ENCODE peak calls at places on chromosomes 2 and 18, in seven cellular contexts. Z, C, L, M, E, I and O are unnamed samples. For H3K27me3, the result is how much of the 10 kb centered on the place peaks cover.

GRCh38 chr2:218961651-218962570 is 2.4 kb downstream of the CDK5R2 start:
- DNase-seq in Z (no peak), C (no peak), L (peak), M (no peak), E (no peak), I (peak), O (no peak)

GRCh38 chr18:3150274-3150673 is 69.5 kb downstream of the MYOM1 start:
- DNase-seq in Z (no peak), C (no peak), L (no peak), M (no peak), E (no peak), I (no peak), O (no peak)

GRCh38 chr2:236121546-236121945 is 46.6 kb downstream of the GBX2 start:
- DNase-seq in Z (no peak), C (peak), L (no peak), M (no peak), E (no peak), I (no peak), O (no peak)

GRCh38 chr18:21117385-21118135 is 5.9 kb upstream of the ROCK1 start:
- DNase-seq in Z (no peak), C (peak), L (no peak), M (no peak), E (no peak), I (no peak), O (no peak)

GRCh38 chr2:111930875-111931274 is 32.5 kb downstream of the MERTK start:
- DNase-seq in Z (no peak), C (peak), L (no peak), M (no peak), E (no peak), I (no peak), O (no peak)

GRCh38 chr2:202588647-202589581 is 45.9 kb upstream of the FAM117B start:
- DNase-seq in Z (peak), C (peak), L (peak), M (peak), E (peak), I (peak), O (no peak)

GRCh38 chr2:160418398-160418765 is 75.2 kb downstream of the RBMS1 start:
- DNase-seq in Z (no peak), C (no peak), L (no peak), M (no peak), E (no peak), I (no peak), O (no peak)

GRCh38 chr2:181807526-181807925 is 84.0 kb upstream of the ITPRID2 start:
- DNase-seq in Z (no peak), C (no peak), L (peak), M (no peak), E (no peak), I (no peak), O (no peak)

GRCh38 chr2:198657520-198658121 is 800.1 kb downstream of the SATB2 start:
- DNase-seq in Z (no peak), C (peak), L (peak), M (no peak), E (no peak), I (peak), O (no peak)

GRCh38 chr2:80335411-80335810 is 30.9 kb upstream of the LRRTM1 start:
- DNase-seq in Z (no peak), C (no peak), L (no peak), M (no peak), E (no peak), I (no peak), O (no peak)

GRCh38 chr2:39379643-39380524 is 57.2 kb downstream of the MAP4K3 start:
- DNase-seq in Z (no peak), C (peak), L (no peak), M (no peak), E (no peak), I (no peak), O (peak)

GRCh38 chr2:98702127-98702802 is 28.7 kb downstream of the MGAT4A start:
- DNase-seq in Z (peak), C (no peak), L (no peak), M (peak), E (peak), I (no peak), O (no peak)

GRCh38 chr2:65429799-65430514 is 2.4 kb downstream of the SPRED2 start:
- DNase-seq in Z (peak), C (no peak), L (peak), M (no peak), E (no peak), I (peak), O (no peak)

GRCh38 chr18:37499008-37499407 is 66.6 kb downstream of the CELF4 start:
- DNase-seq in Z (no peak), C (no peak), L (peak), M (no peak), E (no peak), I (no peak), O (no peak)

GRCh38 chr18:51385270-51385669 is 187.8 kb upstream of the MEX3C start:
- DNase-seq in Z (no peak), C (no peak), L (peak), M (no peak), E (no peak), I (no peak), O (no peak)

GRCh38 chr2:219180961-219181360 is 2.9 kb downstream of the RETREG2 start:
- DNase-seq in Z (no peak), C (no peak), L (no peak), M (no peak), E (no peak), I (no peak), O (no peak)

GRCh38 chr18:13321923-13322322 is 103.4 kb downstream of the LDLRAD4 start:
- DNase-seq in Z (no peak), C (no peak), L (no peak), M (no peak), E (no peak), I (no peak), O (no peak)

GRCh38 chr2:134764164-134764563 is 45.4 kb upstream of the TMEM163 start:
- DNase-seq in Z (no peak), C (no peak), L (no peak), M (no peak), E (no peak), I (no peak), O (no peak)

GRCh38 chr2:29016500-29016899 is 35.4 kb downstream of the TOGARAM2 start:
- DNase-seq in Z (no peak), C (no peak), L (no peak), M (no peak), E (no peak), I (no peak), O (no peak)

GRCh38 chr2:102141915-102142828 is at the start of gene IL1R1:
- DNase-seq in Z (peak), C (peak), L (no peak), M (peak), E (peak), I (peak), O (no peak)

GRCh38 chr18:1648715-1649114 is 744.0 kb downstream of the ADCYAP1 start:
- DNase-seq in Z (no peak), C (no peak), L (no peak), M (no peak), E (no peak), I (no peak), O (no peak)

GRCh38 chr18:5892772-5893431 is 2.4 kb downstream of the TMEM200C start:
- DNase-seq in Z (no peak), C (peak), L (no peak), M (no peak), E (no peak), I (no peak), O (no peak)
- H3K27me3 ChIP-seq in Z (half or more), C (under half), L (half or more), M (under half), E (under half), I (under half), O (under half)

GRCh38 chr18:7663305-7664023 is 96.3 kb downstream of the PTPRM start:
- DNase-seq in Z (no peak), C (no peak), L (no peak), M (no peak), E (no peak), I (no peak), O (no peak)

GRCh38 chr18:7671105-7671504 is 104.0 kb downstream of the PTPRM start:
- DNase-seq in Z (no peak), C (no peak), L (no peak), M (no peak), E (no peak), I (no peak), O (no peak)

GRCh38 chr18:7666195-7666776 is 99.2 kb downstream of the PTPRM start:
- DNase-seq in Z (no peak), C (no peak), L (no peak), M (no peak), E (no peak), I (no peak), O (no peak)

GRCh38 chr18:7664024-7664312 is 96.9 kb downstream of the PTPRM start:
- DNase-seq in Z (no peak), C (no peak), L (no peak), M (no peak), E (no peak), I (no peak), O (no peak)

GRCh38 chr18:7668392-7668791 is 101.3 kb downstream of the PTPRM start:
- DNase-seq in Z (no peak), C (no peak), L (no peak), M (no peak), E (no peak), I (no peak), O (no peak)
- H3K4me3 ChIP-seq in Z (no peak), C (no peak), L (no peak), M (no peak), E (no peak), I (no peak), O (no peak)

DNA sequence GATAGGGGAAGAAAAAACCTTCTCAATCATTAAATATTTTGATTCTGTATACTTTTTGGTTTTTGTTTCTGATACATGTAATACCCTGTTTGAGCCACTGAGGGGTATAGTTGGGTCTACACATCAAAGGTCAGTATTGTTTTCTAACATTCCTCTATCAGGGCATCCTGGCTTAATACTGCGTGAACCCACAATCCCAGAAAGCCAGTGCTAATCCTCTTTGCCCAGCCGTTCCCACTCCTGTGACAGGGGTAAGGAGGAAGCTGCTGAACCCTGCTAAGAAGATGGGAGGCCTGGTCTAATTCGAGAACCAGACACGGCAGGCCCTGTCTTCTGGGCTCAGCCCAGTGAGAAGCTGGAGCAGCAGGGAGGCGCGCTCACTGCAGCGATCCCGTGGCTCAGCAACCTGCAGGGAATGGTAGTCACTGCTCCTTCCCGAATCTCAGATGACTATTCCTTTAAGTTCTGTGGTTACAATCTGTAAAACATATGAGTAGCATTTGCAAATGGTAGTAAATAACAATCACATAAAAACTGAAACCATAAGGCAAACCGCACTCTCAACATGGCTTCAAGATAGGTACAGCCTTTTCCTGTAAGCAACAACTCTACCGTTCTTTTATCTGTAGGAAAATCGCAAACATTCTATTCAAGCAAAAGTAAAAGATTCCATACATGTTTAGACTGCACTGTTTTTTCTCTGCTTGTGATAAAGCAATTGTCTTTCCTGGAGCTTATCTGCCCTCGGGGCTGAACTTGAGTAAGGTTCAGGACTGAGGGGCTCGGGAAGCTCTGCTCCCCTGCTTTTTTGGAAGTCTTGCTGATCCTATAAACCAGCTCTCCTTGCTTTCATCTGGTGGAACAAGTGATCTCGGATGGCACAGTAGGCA is 87.0 kb downstream of the EPB41L3 start:
- DNase-seq in Z (no peak), C (peak), L (peak), M (no peak), E (no peak), I (peak), O (no peak)
- TF ChIP-seq CTCF in Z (no peak), C (peak), L (peak), M (no peak), E (peak), I (peak), O (no peak)

GRCh38 chr2:20447437-20448245 is 767 bp downstream of the RHOB start:
- DNase-seq in Z (peak), C (peak), L (peak), M (peak), E (peak), I (peak), O (peak)
- H3K27me3 ChIP-seq in Z (under half), C (under half), L (under half), M (under half), E (under half), I (under half), O (under half)

GRCh38 chr2:36596397-36596796 is 1.6 kb downstream of the FEZ2 start:
- DNase-seq in Z (no peak), C (no peak), L (no peak), M (no peak), E (no peak), I (no peak), O (no peak)
- H3K4me3 ChIP-seq in Z (peak), C (no peak), L (no peak), M (no peak), E (peak), I (peak), O (no peak)

GRCh38 chr2:189412330-189412953 is 28.8 kb upstream of the WDR75 start:
- DNase-seq in Z (no peak), C (peak), L (no peak), M (no peak), E (no peak), I (peak), O (peak)
- TF ChIP-seq CTCF in Z (peak), C (peak), L (peak), M (peak), E (peak), I (peak), O (peak)